ENCODE peak calls at places on chromosomes 11 and 22, in eight cellular contexts. B is body of pancreas, D is fibroblast of lung, L is thoracic aorta, K is GM12878, M is IMR-90, R is BE2C, Q is gastrocnemius medialis. Z is an unnamed sample.

GRCh38 chr22:19383292-19383691 is 48.2 kb downstream of the HIRA start:
- DNase-seq in B (peak; percentile 27), L (no peak), D (no peak), R (no peak), M (no peak), Q (no peak), K (no peak), Z (no peak)

GRCh38 chr11:34564807-34565241 is 51.2 kb upstream of the ELF5 start:
- DNase-seq in B (no peak), K (no peak), D (no peak), L (no peak), R (no peak), M (no peak), Q (peak; percentile 34), Z (no peak)

GRCh38 chr11:47216141-47216798 is 1.5 kb downstream of the DDB2 start:
- DNase-seq in R (peak; percentile 46), K (peak; percentile 30), M (peak; percentile 87), D (peak; percentile 83), Q (no peak), B (peak; percentile 50), L (peak; percentile 55), Z (peak; percentile 84)

GRCh38 chr11:23236846-23237550 is 376.7 kb upstream of the CCDC179 start:
- DNase-seq in Q (no peak), B (no peak), D (peak; percentile 75), R (no peak), L (no peak), M (peak; percentile 61), K (no peak), Z (peak; percentile 85)

GRCh38 chr11:48006301-48006992 is 26.1 kb downstream of the PTPRJ start:
- DNase-seq in K (peak; percentile 73), L (no peak), D (peak; percentile 64), M (peak; percentile 79), Q (no peak), R (no peak), B (no peak), Z (peak; percentile 74)

GRCh38 chr22:32202539-32203180 is 2.2 kb downstream of the RFPL2 start:
- DNase-seq in K (no peak), L (no peak), R (peak; percentile 55), M (peak; percentile 22), B (peak; percentile 65), Q (no peak), D (peak; percentile 16), Z (peak; percentile 37)

GRCh38 chr22:36405671-36406070 is 17.9 kb upstream of the MYH9 start:
- DNase-seq in B (peak; percentile 56), Q (peak; percentile 23), K (no peak), D (peak; percentile 45), R (no peak), M (no peak), L (no peak), Z (peak; percentile 58)

GRCh38 chr11:2540521-2541320 is 95.9 kb downstream of the KCNQ1 start:
- DNase-seq in B (no peak), L (no peak), K (no peak), Q (no peak), R (peak; percentile 0), D (no peak), M (no peak), Z (no peak)

GRCh38 chr11:74636633-74637184 is 44.3 kb downstream of the POLD3 start:
- DNase-seq in B (no peak), L (no peak), R (no peak), D (peak; percentile 88), M (peak; percentile 95), K (no peak), Q (no peak), Z (peak; percentile 96)

GRCh38 chr11:95849087-95849825 is 59.0 kb downstream of the CEP57 start:
- DNase-seq in R (peak; percentile 54), K (no peak), Q (peak; percentile 31), M (peak; percentile 82), B (peak; percentile 40), L (no peak), D (peak; percentile 85), Z (peak; percentile 77)

GRCh38 chr11:25094085-25094802 is 597.4 kb downstream of the LUZP2 start:
- DNase-seq in Q (no peak), R (no peak), L (no peak), M (no peak), D (no peak), B (no peak), K (no peak), Z (no peak)

DNA sequence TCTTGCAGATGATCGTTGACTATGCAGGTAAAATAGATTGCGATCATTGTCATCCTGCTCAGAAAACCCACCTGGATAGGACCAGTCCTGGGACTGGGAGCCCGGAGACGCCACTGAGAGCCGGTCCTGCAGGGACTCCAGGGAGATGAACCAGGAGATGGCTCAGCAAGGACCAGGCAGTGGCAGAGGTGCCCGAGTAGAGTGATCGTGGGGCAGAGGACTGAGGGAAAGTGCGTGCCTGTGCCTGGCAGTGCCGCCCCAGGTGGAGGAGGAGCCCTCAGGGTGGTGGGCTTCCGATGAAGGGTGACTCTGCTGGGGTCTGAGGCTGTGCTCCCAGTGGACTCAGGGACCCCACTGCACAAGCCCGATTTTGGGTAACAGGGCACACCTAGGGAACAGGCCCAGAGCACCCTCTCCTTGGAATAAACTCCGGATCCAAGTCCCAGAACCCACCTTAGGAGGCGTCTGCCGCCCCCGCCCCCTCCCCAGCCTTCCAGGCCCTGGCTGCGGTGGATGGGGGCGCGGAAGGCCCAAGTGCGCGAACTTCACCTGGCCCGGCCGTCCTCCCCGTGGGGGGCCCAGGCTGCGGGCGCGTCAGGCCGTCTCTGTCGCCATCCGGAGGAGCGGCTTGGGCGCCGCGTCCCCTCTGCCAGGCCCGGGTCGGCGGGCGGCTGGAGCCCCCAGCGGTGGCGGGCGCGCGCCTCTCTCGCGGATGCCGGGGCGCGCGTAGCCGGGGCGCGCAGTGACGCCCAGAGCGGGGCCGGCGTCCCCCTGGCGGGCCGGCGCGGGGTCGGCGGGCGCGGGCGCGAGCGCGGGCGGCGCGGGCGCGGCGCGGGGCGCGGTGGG is 1338.8 kb downstream of the BRD1 start:
- DNase-seq in K (no peak), M (no peak), R (no peak), Q (no peak), L (no peak), D (no peak), B (no peak), Z (no peak)
- TF ChIP-seq CTCF in K (no peak), M (no peak), R (no peak), Q (no peak), L (no peak), D (no peak), B (no peak), Z (no peak)

DNA sequence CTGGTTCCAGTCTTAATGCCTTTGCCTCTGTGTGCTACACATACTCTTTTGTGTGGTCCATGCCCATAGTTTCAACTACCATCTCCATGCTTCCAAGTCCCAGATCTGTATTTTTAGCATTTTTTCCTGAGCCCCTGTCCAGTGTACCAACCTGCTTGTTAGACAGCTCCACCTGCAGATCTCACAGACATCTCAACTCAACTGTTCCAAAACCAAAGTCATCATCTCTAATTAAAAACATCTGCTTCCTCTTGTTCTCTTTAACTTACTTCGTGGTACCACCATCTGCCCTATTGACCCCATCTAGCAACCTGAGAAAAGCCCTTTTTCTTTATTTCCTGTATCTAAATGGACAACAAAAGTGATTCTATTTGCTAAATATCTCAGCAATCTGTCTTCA is 8.6 kb upstream of the KMT2A start:
- DNase-seq in K (no peak), M (no peak), R (no peak), L (no peak), Q (no peak), B (no peak), D (no peak), Z (no peak)
- H3K4me3 ChIP-seq in K (no peak overlapping the region), M (no peak overlapping the region), R (no peak overlapping the region), L (no peak overlapping the region), Q (no peak overlapping the region), B (no peak overlapping the region), D (no peak overlapping the region), Z (no peak overlapping the region)

DNA sequence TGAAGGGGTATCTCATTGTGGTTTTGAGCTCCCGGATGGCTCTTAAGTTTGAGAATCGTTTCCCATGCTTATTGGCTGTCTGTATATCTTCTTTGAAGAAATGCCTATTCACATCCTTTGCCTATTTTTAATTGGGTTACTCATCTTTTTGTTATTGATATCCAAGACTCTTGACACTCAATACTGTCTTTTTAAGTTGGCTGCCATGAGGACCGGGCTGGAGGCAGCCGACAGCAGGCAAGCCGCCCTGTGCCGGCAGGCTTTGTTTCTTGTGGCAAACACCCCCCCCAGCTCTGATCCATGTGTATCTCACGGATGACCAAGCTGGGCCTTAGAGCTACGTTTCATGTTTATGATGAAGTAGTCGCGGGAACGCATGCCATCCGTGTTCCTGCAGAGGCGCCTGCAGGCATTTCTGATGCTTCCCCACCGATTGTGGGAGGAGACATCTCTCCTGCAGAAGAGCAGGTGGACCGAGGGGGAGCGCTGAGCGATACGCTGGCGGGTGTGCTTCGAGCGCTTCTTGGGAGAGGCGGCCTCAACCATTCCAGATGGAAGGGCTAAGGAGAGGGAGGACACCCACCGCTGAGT is 95.8 kb downstream of the TBC1D22A start:
- DNase-seq in M (no peak), B (no peak), Q (no peak), R (no peak), D (no peak), L (no peak), K (no peak), Z (no peak)
- H3K36me3 ChIP-seq in M (no peaks in the 10 kb centered on the region), B (no peaks in the 10 kb centered on the region), Q (no peaks in the 10 kb centered on the region), R (no peaks in the 10 kb centered on the region), D (no peaks in the 10 kb centered on the region), L (no peaks in the 10 kb centered on the region), K (peaks cover 1% of the 10 kb centered on the region), Z (no peaks in the 10 kb centered on the region)

GRCh38 chr11:102912482-102912830 is 37.7 kb upstream of the MMP12 start:
- DNase-seq in R (no peak), Q (no peak), M (peak; percentile 9), B (no peak), L (no peak), D (no peak), K (no peak), Z (peak; percentile 69)

GRCh38 chr11:102920118-102920684 is 35.3 kb downstream of the MMP13 start:
- DNase-seq in L (no peak), B (no peak), D (no peak), K (peak; percentile 71), Q (no peak), R (no peak), M (no peak), Z (no peak)

GRCh38 chr11:102911758-102912481 is 37.1 kb upstream of the MMP12 start:
- DNase-seq in R (peak; percentile 7), B (no peak), Q (peak; percentile 40), M (no peak), D (no peak), L (no peak), K (no peak), Z (peak; percentile 44)

GRCh38 chr11:102915044-102915375 is 40.2 kb upstream of the MMP12 start:
- DNase-seq in M (no peak), R (no peak), K (no peak), Q (no peak), B (no peak), D (no peak), L (no peak), Z (no peak)

DNA sequence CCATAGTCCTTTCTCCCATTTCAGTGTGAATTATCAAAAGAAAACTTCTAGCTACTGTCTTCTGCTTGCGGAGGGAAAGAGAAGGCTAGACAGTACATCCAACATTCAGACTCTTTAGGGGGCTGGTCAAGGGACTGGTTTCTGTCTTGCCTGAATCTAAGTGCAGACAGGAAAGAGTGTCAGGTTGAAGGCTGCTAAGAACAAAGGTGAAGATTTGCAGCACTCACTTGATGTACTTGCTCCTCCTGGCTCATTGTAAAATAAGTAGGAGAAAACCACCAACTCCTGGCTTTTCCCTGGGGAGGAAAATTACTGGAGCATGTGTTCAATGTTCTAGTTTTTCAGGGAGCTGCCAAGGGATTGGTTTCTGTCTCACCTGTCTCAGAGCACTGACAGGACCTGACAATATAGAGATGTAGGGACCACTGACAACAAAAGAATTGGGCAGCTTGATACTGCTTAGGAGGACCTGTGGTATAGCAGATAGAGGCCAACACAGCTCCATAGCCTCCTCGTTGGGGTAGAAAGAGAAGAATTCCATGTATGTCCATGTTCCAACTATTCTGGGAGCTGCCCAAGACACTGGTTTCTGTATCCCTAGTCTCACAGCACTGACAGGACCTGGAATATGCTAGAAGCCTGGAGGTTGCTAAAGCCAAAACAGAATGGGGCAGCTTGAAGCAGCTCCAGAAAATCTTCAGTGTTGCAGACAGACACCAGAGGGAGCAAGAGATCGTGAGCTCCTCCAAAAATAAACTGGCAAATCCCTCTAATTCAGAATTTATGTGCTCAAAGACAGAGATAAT is 39.7 kb upstream of the MMP12 start:
- DNase-seq in R (no peak), M (peak; percentile 56), K (no peak), D (peak; percentile 68), L (no peak), Q (no peak), B (peak; percentile 19), Z (peak; percentile 55)
- TF ChIP-seq CTCF in R (peak; percentile 57), M (peak; percentile 68), K (peak; percentile 74), D (peak; percentile 88), L (peak; percentile 32), Q (peak; percentile 11), B (peak; percentile 60), Z (peak; percentile 79)